ENCODE peak calls at places on chromosomes 2 and 18, in ten cellular contexts. T, N, J, R, B, L, E, W, O and Q are unnamed samples.

GRCh38 chr2:3422161-3422767 is 42.8 kb downstream of the TRAPPC12 start:
- DNase-seq in T (no peak), N (no peak), J (peak), R (no peak), B (no peak), L (no peak), E (no peak), W (no peak), O (no peak), Q (peak)

GRCh38 chr2:171723724-171724683 is 36.7 kb downstream of the DYNC1I2 start:
- DNase-seq in T (peak), N (peak), J (no peak), R (no peak), B (no peak), L (no peak), E (peak), W (peak), O (peak), Q (no peak)

GRCh38 chr2:215607790-215608189 is 171.9 kb upstream of the FN1 start:
- DNase-seq in T (no peak), N (no peak), J (no peak), R (no peak), B (no peak), L (no peak), E (peak), W (no peak), O (no peak), Q (no peak)

GRCh38 chr2:230325316-230326243 is 1.4 kb upstream of the SP140L start:
- DNase-seq in T (no peak), N (no peak), J (no peak), R (no peak), B (no peak), L (no peak), E (no peak), W (no peak), O (no peak), Q (no peak)

GRCh38 chr2:11097038-11097720 is 58.1 kb upstream of the SLC66A3 start:
- DNase-seq in T (no peak), N (no peak), J (no peak), R (peak), B (no peak), L (no peak), E (peak), W (no peak), O (no peak), Q (no peak)

GRCh38 chr2:31137211-31138036 is 816 bp downstream of the GALNT14 start:
- DNase-seq in T (no peak), N (peak), J (peak), R (no peak), B (no peak), L (no peak), E (no peak), W (peak), O (peak), Q (peak)

GRCh38 chr2:27803046-27803445 is 31.5 kb downstream of the MRPL33 start:
- DNase-seq in T (no peak), N (no peak), J (no peak), R (no peak), B (no peak), L (no peak), E (no peak), W (no peak), O (no peak), Q (no peak)

GRCh38 chr2:7795358-7796199 is 878.4 kb downstream of the RNF144A start:
- DNase-seq in T (no peak), N (no peak), J (no peak), R (no peak), B (no peak), L (no peak), E (peak), W (no peak), O (no peak), Q (no peak)

GRCh38 chr2:9319338-9319715 is 104.0 kb downstream of the ITGB1BP1 start:
- DNase-seq in T (no peak), N (no peak), J (no peak), R (no peak), B (no peak), L (no peak), E (no peak), W (no peak), O (no peak), Q (no peak)

GRCh38 chr2:240502430-240503121 is 55.2 kb downstream of the ANKMY1 start:
- DNase-seq in T (no peak), N (no peak), J (no peak), R (no peak), B (peak), L (no peak), E (no peak), W (peak), O (peak), Q (no peak)

GRCh38 chr18:76992226-76993084 is 140.1 kb downstream of the MBP start:
- DNase-seq in T (no peak), N (no peak), J (no peak), R (no peak), B (peak), L (no peak), E (no peak), W (no peak), O (peak), Q (no peak)

GRCh38 chr2:164205347-164205746 is 415.9 kb downstream of the GRB14 start:
- DNase-seq in T (no peak), N (no peak), J (no peak), R (no peak), B (no peak), L (no peak), E (peak), W (no peak), O (no peak), Q (no peak)

GRCh38 chr2:10405441-10405840 is 42.7 kb downstream of the ODC1 start:
- DNase-seq in T (peak), N (no peak), J (no peak), R (peak), B (no peak), L (no peak), E (peak), W (no peak), O (peak), Q (no peak)

GRCh38 chr2:171416009-171416926 is 17.5 kb downstream of the METTL8 start:
- DNase-seq in T (peak), N (peak), J (peak), R (peak), B (peak), L (peak), E (peak), W (peak), O (peak), Q (peak)

GRCh38 chr2:17851731-17852585 is 26.5 kb upstream of the KCNS3 start:
- DNase-seq in T (peak), N (peak), J (peak), R (no peak), B (no peak), L (no peak), E (peak), W (peak), O (peak), Q (peak)

GRCh38 chr2:45962522-45962921 is 311.0 kb downstream of the PRKCE start:
- DNase-seq in T (peak), N (no peak), J (no peak), R (peak), B (no peak), L (peak), E (peak), W (no peak), O (peak), Q (no peak)

GRCh38 chr2:102094917-102095316 is 47.6 kb upstream of the IL1R1 start:
- DNase-seq in T (no peak), N (no peak), J (no peak), R (no peak), B (no peak), L (no peak), E (peak), W (no peak), O (no peak), Q (no peak)

GRCh38 chr2:9483107-9483506 is 8.8 kb downstream of the IAH1 start:
- DNase-seq in T (no peak), N (no peak), J (no peak), R (no peak), B (no peak), L (no peak), E (peak), W (no peak), O (no peak), Q (no peak)

GRCh38 chr2:182406221-182406620 is 20.6 kb downstream of the PDE1A start:
- DNase-seq in T (no peak), N (no peak), J (no peak), R (no peak), B (no peak), L (no peak), E (peak), W (no peak), O (no peak), Q (no peak)

GRCh38 chr2:239948100-239948881 is 76.9 kb downstream of the NDUFA10 start:
- DNase-seq in T (peak), N (no peak), J (no peak), R (peak), B (peak), L (no peak), E (no peak), W (peak), O (no peak), Q (no peak)

DNA sequence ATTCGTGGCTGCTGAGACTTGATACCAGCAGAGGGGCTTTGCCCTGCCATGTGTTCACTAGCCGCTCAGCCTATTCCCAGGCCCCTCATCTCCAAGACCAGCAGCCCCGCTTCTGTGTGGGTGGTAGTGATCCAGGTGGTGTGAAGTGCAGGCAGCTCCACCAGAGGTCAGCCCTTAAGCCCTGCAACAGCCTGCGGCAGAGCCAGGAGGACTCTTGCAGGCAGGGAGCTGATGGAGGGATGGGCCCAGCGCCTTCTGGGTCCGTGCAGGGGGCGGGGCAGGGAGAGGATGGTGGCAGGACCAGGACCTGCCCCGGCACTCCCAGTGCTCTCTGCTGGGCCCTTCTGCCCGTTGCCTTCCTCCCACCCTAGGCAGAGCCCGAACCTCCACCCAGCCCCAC is 162.0 kb downstream of the SH3BP4 start:
- DNase-seq in T (no peak), N (peak), J (no peak), R (no peak), B (no peak), L (no peak), E (no peak), W (peak), O (no peak), Q (no peak)
- TF ChIP-seq CTCF in T (no peak), N (peak), J (no peak), R (no peak), B (no peak), L (no peak), E (no peak), W (peak), O (no peak), Q (no peak)

GRCh38 chr2:177265386-177265690 is 811 bp upstream of the NFE2L2 start:
- DNase-seq in T (peak), N (peak), J (no peak), R (no peak), B (no peak), L (no peak), E (peak), W (no peak), O (no peak), Q (no peak)
- TF ChIP-seq CTCF in T (peak), N (peak), J (peak), R (no peak), B (peak), L (peak), E (peak), W (peak), O (no peak), Q (peak)

GRCh38 chr2:200681731-200682130 is 95.9 kb downstream of the AOX1 start:
- DNase-seq in T (no peak), N (no peak), J (no peak), R (no peak), B (no peak), L (no peak), E (peak), W (no peak), O (no peak), Q (no peak)

GRCh38 chr2:200677161-200677560 is 91.3 kb downstream of the AOX1 start:
- DNase-seq in T (no peak), N (no peak), J (no peak), R (no peak), B (no peak), L (no peak), E (no peak), W (no peak), O (no peak), Q (no peak)

GRCh38 chr2:200679157-200679934 is 93.5 kb downstream of the AOX1 start:
- DNase-seq in T (no peak), N (no peak), J (no peak), R (no peak), B (no peak), L (no peak), E (peak), W (no peak), O (peak), Q (no peak)

GRCh38 chr2:200673191-200673590 is 87.4 kb downstream of the AOX1 start:
- DNase-seq in T (no peak), N (no peak), J (no peak), R (no peak), B (no peak), L (no peak), E (no peak), W (no peak), O (no peak), Q (no peak)

GRCh38 chr2:200677721-200678532 is 92.1 kb downstream of the AOX1 start:
- DNase-seq in T (no peak), N (peak), J (no peak), R (peak), B (no peak), L (peak), E (peak), W (no peak), O (no peak), Q (no peak)
- TF ChIP-seq CTCF in T (no peak), N (no peak), J (no peak), R (no peak), B (no peak), L (peak), E (peak), W (no peak), O (no peak), Q (no peak)

GRCh38 chr18:5073026-5073944 is 123.8 kb downstream of the AKAIN1 start:
- DNase-seq in T (peak), N (peak), J (peak), R (no peak), B (no peak), L (no peak), E (peak), W (peak), O (no peak), Q (peak)
- TF ChIP-seq CTCF in T (peak), N (peak), J (peak), R (peak), B (peak), L (no peak), E (peak), W (peak), O (peak), Q (peak)

DNA sequence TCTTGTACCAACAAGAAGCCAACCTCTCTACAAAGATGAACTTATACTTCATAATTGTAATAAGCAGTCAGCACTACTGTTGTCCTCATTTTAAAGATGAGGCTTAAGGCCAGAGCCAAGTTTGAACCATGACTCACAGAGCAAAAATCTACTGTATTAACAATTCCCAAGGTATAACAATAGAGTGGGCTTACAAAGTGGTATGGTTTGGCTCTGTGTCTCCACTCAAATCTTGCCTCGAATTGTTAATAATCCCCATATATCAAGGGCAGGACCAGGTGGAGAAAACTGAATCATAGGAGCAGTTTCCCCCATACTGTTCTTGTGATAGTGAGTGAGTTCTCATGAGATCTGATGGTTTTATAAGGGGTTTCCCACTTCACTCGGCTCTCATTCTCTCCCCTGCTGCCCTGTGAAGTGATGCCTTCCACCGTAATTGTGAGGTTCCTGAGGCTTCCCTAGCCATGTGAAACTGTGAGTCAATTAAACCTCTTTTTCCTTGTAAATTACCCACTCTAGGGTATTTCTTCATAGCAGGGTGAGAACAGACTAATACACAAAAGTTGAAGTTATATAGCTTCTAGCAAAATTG is 19.5 kb downstream of the MRPL44 start:
- DNase-seq in T (no peak), N (no peak), J (no peak), R (no peak), B (no peak), L (no peak), E (peak), W (no peak), O (no peak), Q (no peak)
- TF ChIP-seq CTCF in T (no peak), N (no peak), J (no peak), R (no peak), B (no peak), L (no peak), E (no peak), W (no peak), O (no peak), Q (no peak)

GRCh38 chr2:20423376-20423775 is 23.5 kb upstream of the RHOB start:
- DNase-seq in T (peak), N (no peak), J (no peak), R (peak), B (no peak), L (no peak), E (no peak), W (no peak), O (no peak), Q (no peak)

GRCh38 chr2:20421988-20422678 is 24.7 kb upstream of the RHOB start:
- DNase-seq in T (peak), N (no peak), J (no peak), R (peak), B (no peak), L (peak), E (peak), W (no peak), O (peak), Q (no peak)

GRCh38 chr2:20422679-20423271 is 24.1 kb upstream of the RHOB start:
- DNase-seq in T (peak), N (peak), J (peak), R (peak), B (no peak), L (peak), E (no peak), W (peak), O (no peak), Q (peak)

GRCh38 chr2:20419752-20420151 is 27.1 kb upstream of the RHOB start:
- DNase-seq in T (peak), N (no peak), J (no peak), R (peak), B (no peak), L (no peak), E (no peak), W (no peak), O (no peak), Q (no peak)

GRCh38 chr2:20421336-20421987 is 25.4 kb upstream of the RHOB start:
- DNase-seq in T (peak), N (no peak), J (no peak), R (peak), B (no peak), L (no peak), E (no peak), W (no peak), O (peak), Q (no peak)
- TF ChIP-seq CTCF in T (no peak), N (no peak), J (no peak), R (no peak), B (no peak), L (no peak), E (no peak), W (no peak), O (no peak), Q (no peak)

DNA sequence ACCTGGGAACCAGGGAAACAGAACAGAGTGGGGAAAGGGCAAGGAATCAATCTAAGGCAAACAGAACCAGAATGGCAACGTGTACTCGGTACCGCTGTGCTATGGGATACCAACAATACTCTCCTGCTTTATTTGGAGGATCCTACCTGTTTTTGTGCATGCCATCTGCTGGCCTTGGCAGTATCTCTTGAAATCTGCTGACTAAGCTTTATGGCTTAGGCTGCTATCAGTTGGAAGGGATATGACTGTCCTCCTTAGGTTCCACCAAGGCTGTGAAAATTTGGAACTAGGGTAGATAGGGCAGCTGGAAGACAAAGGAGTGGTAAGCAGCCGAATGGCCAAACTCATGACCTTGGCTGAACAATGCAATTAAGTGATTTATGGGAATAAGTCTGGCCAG is 71.3 kb upstream of the LYPD6 start:
- DNase-seq in T (no peak), N (no peak), J (no peak), R (no peak), B (no peak), L (no peak), E (no peak), W (no peak), O (no peak), Q (no peak)
- TF ChIP-seq CTCF in T (no peak), N (no peak), J (no peak), R (no peak), B (no peak), L (no peak), E (no peak), W (no peak), O (no peak), Q (no peak)

GRCh38 chr18:9614401-9615279 is at the start of gene PPP4R1:
- DNase-seq in T (peak), N (peak), J (peak), R (peak), B (peak), L (peak), E (peak), W (peak), O (peak), Q (peak)

GRCh38 chr18:9612215-9612830 is 2.0 kb downstream of the PPP4R1 start:
- DNase-seq in T (peak), N (peak), J (peak), R (no peak), B (no peak), L (no peak), E (peak), W (no peak), O (peak), Q (peak)

GRCh38 chr18:9615280-9615797 is 980 bp upstream of the PPP4R1 start:
- DNase-seq in T (no peak), N (no peak), J (peak), R (no peak), B (no peak), L (no peak), E (no peak), W (no peak), O (no peak), Q (no peak)

GRCh38 chr18:9612989-9613388 is 1.4 kb downstream of the PPP4R1 start:
- DNase-seq in T (no peak), N (no peak), J (peak), R (no peak), B (no peak), L (no peak), E (no peak), W (no peak), O (no peak), Q (no peak)

GRCh38 chr18:9613550-9614400 is 584 bp downstream of the PPP4R1 start:
- DNase-seq in T (peak), N (peak), J (peak), R (peak), B (peak), L (peak), E (peak), W (peak), O (peak), Q (peak)
- TF ChIP-seq CTCF in T (peak), N (no peak), J (no peak), R (no peak), B (no peak), L (no peak), E (no peak), W (no peak), O (no peak), Q (no peak)